ENCODE peak calls at places on chromosomes 11 and 22, in four cellular contexts. One of them, this sample, is unnamed.

GRCh38 chr22:38347181-38347943 is 30.1 kb upstream of the CSNK1E start:
- DNase-seq in body of pancreas: no peak
- DNase-seq in BJ: no peak
- DNase-seq in cardiac fibroblast: no peak
- DNase-seq in this sample: no peak

GRCh38 chr22:35708917-35709316 is 8.8 kb upstream of the APOL5 start:
- DNase-seq in BJ: no peak
- DNase-seq in body of pancreas: no peak
- DNase-seq in cardiac fibroblast: no peak
- DNase-seq in this sample: no peak

GRCh38 chr11:30914143-30914762 is 328.1 kb upstream of the MPPED2 start:
- DNase-seq in body of pancreas: peak; percentile 48
- DNase-seq in cardiac fibroblast: peak; percentile 69
- DNase-seq in BJ: no peak
- DNase-seq in this sample: peak; percentile 36

GRCh38 chr11:33490842-33491370 is 209.7 kb downstream of the C11orf91 start:
- DNase-seq in cardiac fibroblast: no peak
- DNase-seq in body of pancreas: no peak
- DNase-seq in BJ: no peak
- DNase-seq in this sample: no peak

GRCh38 chr22:49398115-49398514 is 429.6 kb downstream of the BRD1 start:
- DNase-seq in body of pancreas: no peak
- DNase-seq in BJ: no peak
- DNase-seq in cardiac fibroblast: no peak
- DNase-seq in this sample: no peak

GRCh38 chr11:15062631-15063030 is 10.8 kb upstream of the CALCB start:
- DNase-seq in BJ: no peak
- DNase-seq in body of pancreas: no peak
- DNase-seq in cardiac fibroblast: no peak
- DNase-seq in this sample: no peak

GRCh38 chr11:126494831-126495230 is 139.3 kb downstream of the ST3GAL4 start:
- DNase-seq in body of pancreas: no peak
- DNase-seq in BJ: no peak
- DNase-seq in cardiac fibroblast: no peak
- DNase-seq in this sample: no peak

GRCh38 chr22:49021097-49021925 is 806.4 kb downstream of the BRD1 start:
- DNase-seq in body of pancreas: no peak
- DNase-seq in BJ: no peak
- DNase-seq in cardiac fibroblast: no peak
- DNase-seq in this sample: no peak

GRCh38 chr11:66595245-66595904 is 2.4 kb downstream of the CCS start:
- DNase-seq in BJ: no peak
- DNase-seq in body of pancreas: peak; percentile 37
- DNase-seq in cardiac fibroblast: peak; percentile 77
- DNase-seq in this sample: no peak

GRCh38 chr22:44340271-44341239 is 27.8 kb upstream of the SHISAL1 start:
- DNase-seq in BJ: no peak
- DNase-seq in body of pancreas: no peak
- DNase-seq in cardiac fibroblast: no peak
- DNase-seq in this sample: no peak

GRCh38 chr22:19419464-19420178 is 11.9 kb downstream of the HIRA start:
- DNase-seq in body of pancreas: no peak
- DNase-seq in cardiac fibroblast: peak; percentile 15
- DNase-seq in BJ: no peak
- DNase-seq in this sample: no peak

GRCh38 chr11:57514538-57515331 is 767 bp downstream of the SLC43A1 start:
- DNase-seq in body of pancreas: peak; percentile 84
- DNase-seq in BJ: no peak
- DNase-seq in cardiac fibroblast: peak; percentile 43
- DNase-seq in this sample: peak; percentile 27

GRCh38 chr11:33266418-33267215 is 9.4 kb downstream of the HIPK3 start:
- DNase-seq in BJ: no peak
- DNase-seq in cardiac fibroblast: peak; percentile 84
- DNase-seq in body of pancreas: peak; percentile 40
- DNase-seq in this sample: peak; percentile 77

GRCh38 chr11:114057147-114057546 is 2.4 kb upstream of the ZBTB16 start:
- DNase-seq in body of pancreas: peak; percentile 38
- DNase-seq in cardiac fibroblast: no peak
- DNase-seq in BJ: no peak
- DNase-seq in this sample: no peak

GRCh38 chr11:96168623-96169022 is 174.4 kb downstream of the MAML2 start:
- DNase-seq in cardiac fibroblast: peak; percentile 97
- DNase-seq in BJ: no peak
- DNase-seq in body of pancreas: no peak
- DNase-seq in this sample: peak; percentile 96

GRCh38 chr22:19271856-19272535 is 19.5 kb downstream of the CLTCL1 start:
- DNase-seq in BJ: no peak
- DNase-seq in cardiac fibroblast: peak; percentile 58
- DNase-seq in body of pancreas: no peak
- DNase-seq in this sample: no peak

GRCh38 chr22:49676783-49677494 is 150.7 kb downstream of the BRD1 start:
- DNase-seq in BJ: no peak
- DNase-seq in cardiac fibroblast: no peak
- DNase-seq in body of pancreas: peak; percentile 8
- DNase-seq in this sample: no peak

GRCh38 chr11:76666408-76666807 is 4.1 kb downstream of the LRRC32 start:
- DNase-seq in body of pancreas: no peak
- DNase-seq in BJ: no peak
- DNase-seq in cardiac fibroblast: peak; percentile 69
- DNase-seq in this sample: peak; percentile 20

GRCh38 chr22:48660795-48661740 is 1166.6 kb downstream of the BRD1 start:
- DNase-seq in body of pancreas: no peak
- DNase-seq in BJ: no peak
- DNase-seq in cardiac fibroblast: no peak
- DNase-seq in this sample: no peak

GRCh38 chr11:134652586-134653255 is 240.7 kb upstream of the B3GAT1 start:
- DNase-seq in cardiac fibroblast: no peak
- DNase-seq in body of pancreas: no peak
- DNase-seq in BJ: no peak
- DNase-seq in this sample: no peak

GRCh38 chr11:95788921-95789505 is 569 bp downstream of the FAM76B start:
- DNase-seq in cardiac fibroblast: peak; percentile 48
- DNase-seq in body of pancreas: peak; percentile 17
- DNase-seq in BJ: no peak
- DNase-seq in this sample: peak; percentile 45

GRCh38 chr11:116148056-116148455 is 624.7 kb downstream of the BUD13 start:
- DNase-seq in body of pancreas: no peak
- DNase-seq in BJ: no peak
- DNase-seq in cardiac fibroblast: no peak
- DNase-seq in this sample: no peak

GRCh38 chr11:128715691-128716153 is 21.9 kb downstream of the FLI1 start:
- DNase-seq in body of pancreas: no peak
- DNase-seq in cardiac fibroblast: peak; percentile 68
- DNase-seq in BJ: no peak
- DNase-seq in this sample: peak; percentile 14

GRCh38 chr11:23903044-23903704 is 593.7 kb upstream of the LUZP2 start:
- DNase-seq in body of pancreas: no peak
- DNase-seq in BJ: peak; percentile 49
- DNase-seq in cardiac fibroblast: peak; percentile 96
- DNase-seq in this sample: peak; percentile 82

GRCh38 chr11:101127348-101127698 is 2.3 kb downstream of the PGR start:
- DNase-seq in cardiac fibroblast: no peak
- DNase-seq in body of pancreas: peak; percentile 11
- DNase-seq in BJ: no peak
- DNase-seq in this sample: no peak

GRCh38 chr11:86081465-86081864 is 12.6 kb upstream of the PICALM start:
- DNase-seq in cardiac fibroblast: no peak
- DNase-seq in BJ: no peak
- DNase-seq in body of pancreas: no peak
- DNase-seq in this sample: no peak

GRCh38 chr11:111045408-111045806 is 200.1 kb upstream of the POU2AF2 start:
- DNase-seq in BJ: no peak
- DNase-seq in body of pancreas: no peak
- DNase-seq in cardiac fibroblast: no peak
- DNase-seq in this sample: no peak

GRCh38 chr11:73192272-73192671 is 25.8 kb upstream of the P2RY2 start:
- DNase-seq in body of pancreas: no peak
- DNase-seq in cardiac fibroblast: no peak
- DNase-seq in BJ: no peak
- DNase-seq in this sample: no peak

GRCh38 chr22:38924197-38924952 is 33.0 kb upstream of the APOBEC3A start:
- DNase-seq in BJ: peak; percentile 82
- DNase-seq in body of pancreas: peak; percentile 93
- DNase-seq in cardiac fibroblast: peak; percentile 82
- DNase-seq in this sample: peak; percentile 79

GRCh38 chr11:130513132-130513531 is 64.7 kb downstream of the ADAMTS15 start:
- DNase-seq in body of pancreas: no peak
- DNase-seq in cardiac fibroblast: no peak
- DNase-seq in BJ: peak; percentile 63
- DNase-seq in this sample: peak; percentile 70

GRCh38 chr11:68093565-68093964 is 27.6 kb downstream of the CHKA start:
- DNase-seq in body of pancreas: no peak
- DNase-seq in cardiac fibroblast: no peak
- DNase-seq in BJ: no peak
- DNase-seq in this sample: peak; percentile 14

GRCh38 chr11:35555238-35555887 is 29.9 kb upstream of the PAMR1 start:
- DNase-seq in body of pancreas: no peak
- DNase-seq in cardiac fibroblast: peak; percentile 70
- DNase-seq in BJ: no peak
- DNase-seq in this sample: peak; percentile 88

GRCh38 chr22:47445212-47445611 is 682.8 kb downstream of the TBC1D22A start:
- DNase-seq in BJ: no peak
- DNase-seq in cardiac fibroblast: no peak
- DNase-seq in body of pancreas: no peak
- DNase-seq in this sample: no peak

GRCh38 chr11:125773516-125773915 is 5.1 kb downstream of the PATE2 start:
- DNase-seq in cardiac fibroblast: peak; percentile 53
- DNase-seq in BJ: no peak
- DNase-seq in body of pancreas: no peak
- DNase-seq in this sample: peak; percentile 22

GRCh38 chr11:346529-346928 is 22.8 kb upstream of the B4GALNT4 start:
- DNase-seq in BJ: no peak
- DNase-seq in cardiac fibroblast: no peak
- DNase-seq in body of pancreas: no peak
- DNase-seq in this sample: no peak

GRCh38 chr11:67468835-67469811 is at the start of gene TMEM134:
- DNase-seq in BJ: no peak
- DNase-seq in body of pancreas: peak; percentile 92
- DNase-seq in cardiac fibroblast: peak; percentile 91
- DNase-seq in this sample: peak; percentile 87

GRCh38 chr11:101180481-101180880 is 50.9 kb upstream of the PGR start:
- DNase-seq in cardiac fibroblast: no peak
- DNase-seq in body of pancreas: no peak
- DNase-seq in BJ: no peak
- DNase-seq in this sample: no peak

DNA sequence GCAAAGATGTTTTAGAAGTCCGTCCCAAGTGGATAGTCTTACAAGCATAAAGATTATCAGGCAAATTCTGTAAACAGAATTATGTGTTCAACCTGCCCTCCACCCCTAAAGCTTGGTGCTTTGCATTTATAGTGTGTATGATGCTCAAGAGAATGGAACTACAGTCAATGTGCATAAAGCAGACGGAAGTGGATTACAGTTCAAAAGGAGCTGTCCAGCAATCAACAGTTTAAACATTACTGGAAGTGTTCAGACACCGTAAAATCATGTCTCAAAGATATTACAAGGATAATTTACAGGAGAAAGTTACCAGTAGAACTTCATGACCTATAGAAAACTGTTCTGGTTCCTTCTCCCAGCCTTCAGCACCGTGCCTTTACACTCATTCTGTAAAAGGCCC is 1.0 kb downstream of the RIC3 start:
- DNase-seq in body of pancreas: no peak
- DNase-seq in cardiac fibroblast: peak; percentile 10
- DNase-seq in BJ: no peak
- DNase-seq in this sample: peak; percentile 18
- H3K4me3 ChIP-seq in body of pancreas: peak overlapping the region; percentile 86
- H3K4me3 ChIP-seq in cardiac fibroblast: no peak overlapping the region
- H3K4me3 ChIP-seq in BJ: no peak overlapping the region
- H3K4me3 ChIP-seq in this sample: no peak overlapping the region

DNA sequence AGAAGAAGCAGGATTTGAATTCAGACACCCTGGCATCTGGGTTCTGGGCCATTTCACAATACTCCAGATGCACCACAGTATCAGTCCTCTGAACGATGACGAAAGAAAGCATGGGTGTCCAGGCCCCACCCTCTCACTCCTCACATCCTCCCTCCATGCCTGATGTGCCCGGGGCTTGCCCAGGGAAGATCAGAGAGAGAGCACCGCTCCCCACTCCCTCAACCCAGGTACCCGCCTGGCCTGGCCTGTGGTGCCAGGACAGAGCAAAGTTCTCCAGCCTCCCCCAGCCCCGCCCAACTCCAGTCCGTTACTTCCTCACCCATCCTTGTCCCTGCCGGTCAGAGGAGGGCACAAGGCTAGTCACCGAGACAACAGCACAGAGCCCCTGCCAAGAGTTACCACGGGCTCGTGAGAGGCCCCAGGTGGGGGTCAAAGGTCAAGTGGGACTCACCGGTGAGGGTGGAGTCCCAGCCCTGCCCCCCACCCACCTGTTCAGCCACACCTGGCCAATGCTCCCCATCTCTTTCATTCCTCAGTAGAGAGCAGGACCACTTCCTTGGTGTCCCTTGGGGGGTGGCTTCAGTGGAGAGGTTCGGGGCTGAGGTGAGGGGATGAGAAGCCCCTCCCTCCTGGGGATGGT is 8.1 kb downstream of the BCL9L start:
- DNase-seq in BJ: no peak
- DNase-seq in body of pancreas: peak; percentile 44
- DNase-seq in cardiac fibroblast: peak; percentile 95
- DNase-seq in this sample: peak; percentile 96
- H3K4me3 ChIP-seq in BJ: peak overlapping the region; percentile 38
- H3K4me3 ChIP-seq in body of pancreas: no peak overlapping the region
- H3K4me3 ChIP-seq in cardiac fibroblast: peak overlapping the region; percentile 99
- H3K4me3 ChIP-seq in this sample: peak overlapping the region; percentile 33

GRCh38 chr11:102784380-102784779 is 4.0 kb upstream of the MMP10 start:
- DNase-seq in BJ: no peak
- DNase-seq in cardiac fibroblast: no peak
- DNase-seq in body of pancreas: no peak
- DNase-seq in this sample: no peak
- H3K4me3 ChIP-seq in BJ: no peak overlapping the region
- H3K4me3 ChIP-seq in cardiac fibroblast: no peak overlapping the region
- H3K4me3 ChIP-seq in body of pancreas: no peak overlapping the region
- H3K4me3 ChIP-seq in this sample: no peak overlapping the region

DNA sequence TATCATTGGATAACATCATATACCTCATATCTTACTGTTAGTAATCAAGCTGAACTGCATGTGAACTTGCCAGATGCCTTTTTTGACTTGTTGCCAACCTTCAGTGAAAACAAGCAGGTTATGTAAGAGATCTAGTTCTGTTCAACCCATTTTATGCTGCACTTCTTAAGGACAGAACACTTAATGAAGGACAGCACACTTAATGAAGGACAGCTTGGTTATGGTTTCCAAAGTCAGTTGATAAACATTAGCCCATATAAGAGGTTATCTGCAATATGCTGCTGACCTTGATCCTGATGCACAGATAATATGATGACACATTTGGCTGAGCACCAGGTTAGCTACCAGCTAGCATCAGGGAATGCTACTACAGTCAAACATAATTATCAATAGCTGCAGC is 358.7 kb upstream of the PDGFD start:
- DNase-seq in cardiac fibroblast: peak; percentile 3
- DNase-seq in BJ: no peak
- DNase-seq in body of pancreas: peak; percentile 73
- DNase-seq in this sample: peak; percentile 33
- H3K4me3 ChIP-seq in cardiac fibroblast: no peak overlapping the region
- H3K4me3 ChIP-seq in BJ: no peak overlapping the region
- H3K4me3 ChIP-seq in body of pancreas: no peak overlapping the region
- H3K4me3 ChIP-seq in this sample: no peak overlapping the region